ENCODE peak calls at places on chromosomes 11 and 22, in nine cellular contexts. One of them, this sample, is unnamed.

GRCh38 chr22:42969348-42969975 is 45.5 kb downstream of the PACSIN2 start:
- DNase-seq in mammary epithelial cell: peak; percentile 63
- DNase-seq in suprapubic skin: peak; percentile 52
- DNase-seq in upper lobe of right lung: no peak
- DNase-seq in neural crest cell: no peak
- DNase-seq in fibroblast of the aortic adventitia: peak; percentile 95
- DNase-seq in GM12865: no peak
- DNase-seq in WTC11: no peak
- DNase-seq in pancreas: no peak
- DNase-seq in this sample: no peak

GRCh38 chr11:67099841-67100324 is 19.2 kb upstream of the KDM2A start:
- DNase-seq in fibroblast of the aortic adventitia: no peak
- DNase-seq in neural crest cell: no peak
- DNase-seq in GM12865: peak; percentile 84
- DNase-seq in suprapubic skin: no peak
- DNase-seq in WTC11: no peak
- DNase-seq in pancreas: no peak
- DNase-seq in upper lobe of right lung: no peak
- DNase-seq in mammary epithelial cell: no peak
- DNase-seq in this sample: no peak

GRCh38 chr22:44701824-44702478 is at the start of gene PRR5:
- DNase-seq in fibroblast of the aortic adventitia: peak; percentile 84
- DNase-seq in neural crest cell: peak; percentile 61
- DNase-seq in upper lobe of right lung: peak; percentile 90
- DNase-seq in mammary epithelial cell: peak; percentile 40
- DNase-seq in GM12865: peak; percentile 73
- DNase-seq in pancreas: peak; percentile 86
- DNase-seq in suprapubic skin: peak; percentile 88
- DNase-seq in WTC11: peak; percentile 64
- DNase-seq in this sample: peak; percentile 47

GRCh38 chr22:31680764-31681624 is 19.0 kb upstream of the PISD start:
- DNase-seq in upper lobe of right lung: no peak
- DNase-seq in mammary epithelial cell: peak; percentile 60
- DNase-seq in WTC11: no peak
- DNase-seq in fibroblast of the aortic adventitia: peak; percentile 84
- DNase-seq in GM12865: no peak
- DNase-seq in pancreas: no peak
- DNase-seq in neural crest cell: no peak
- DNase-seq in suprapubic skin: no peak
- DNase-seq in this sample: peak; percentile 46

GRCh38 chr11:95086116-95086515 is 3.5 kb upstream of the ENDOD1 start:
- DNase-seq in neural crest cell: no peak
- DNase-seq in mammary epithelial cell: no peak
- DNase-seq in GM12865: no peak
- DNase-seq in fibroblast of the aortic adventitia: no peak
- DNase-seq in upper lobe of right lung: no peak
- DNase-seq in WTC11: no peak
- DNase-seq in pancreas: no peak
- DNase-seq in suprapubic skin: no peak
- DNase-seq in this sample: no peak

GRCh38 chr11:114180301-114181055 is 115.7 kb upstream of the NNMT start:
- DNase-seq in WTC11: peak; percentile 59
- DNase-seq in GM12865: no peak
- DNase-seq in suprapubic skin: peak; percentile 79
- DNase-seq in fibroblast of the aortic adventitia: peak; percentile 20
- DNase-seq in mammary epithelial cell: no peak
- DNase-seq in upper lobe of right lung: peak; percentile 77
- DNase-seq in pancreas: peak; percentile 76
- DNase-seq in neural crest cell: no peak
- DNase-seq in this sample: peak; percentile 61

GRCh38 chr11:117143871-117144476 is at the start of gene PAFAH1B2:
- DNase-seq in neural crest cell: peak; percentile 93
- DNase-seq in mammary epithelial cell: peak; percentile 92
- DNase-seq in suprapubic skin: peak; percentile 96
- DNase-seq in GM12865: peak; percentile 96
- DNase-seq in WTC11: peak; percentile 95
- DNase-seq in fibroblast of the aortic adventitia: peak; percentile 90
- DNase-seq in pancreas: peak; percentile 96
- DNase-seq in upper lobe of right lung: peak; percentile 98
- DNase-seq in this sample: peak; percentile 94

GRCh38 chr11:35969089-35970046 is 25.5 kb downstream of the LDLRAD3 start:
- DNase-seq in mammary epithelial cell: no peak
- DNase-seq in WTC11: no peak
- DNase-seq in GM12865: peak; percentile 19
- DNase-seq in upper lobe of right lung: peak; percentile 63
- DNase-seq in fibroblast of the aortic adventitia: no peak
- DNase-seq in suprapubic skin: no peak
- DNase-seq in neural crest cell: no peak
- DNase-seq in pancreas: peak; percentile 34
- DNase-seq in this sample: no peak

GRCh38 chr11:65559951-65560537 is 1.9 kb upstream of the LTBP3 start:
- DNase-seq in neural crest cell: no peak
- DNase-seq in suprapubic skin: no peak
- DNase-seq in fibroblast of the aortic adventitia: peak; percentile 72
- DNase-seq in pancreas: no peak
- DNase-seq in mammary epithelial cell: peak; percentile 92
- DNase-seq in WTC11: no peak
- DNase-seq in GM12865: no peak
- DNase-seq in upper lobe of right lung: no peak
- DNase-seq in this sample: peak; percentile 85

GRCh38 chr22:22316589-22316988 is 72.0 kb downstream of the VPREB1 start:
- DNase-seq in upper lobe of right lung: no peak
- DNase-seq in suprapubic skin: no peak
- DNase-seq in WTC11: peak; percentile 18
- DNase-seq in neural crest cell: no peak
- DNase-seq in fibroblast of the aortic adventitia: no peak
- DNase-seq in mammary epithelial cell: no peak
- DNase-seq in GM12865: no peak
- DNase-seq in pancreas: no peak
- DNase-seq in this sample: no peak

GRCh38 chr11:280762-281485 is 2.7 kb downstream of the NLRP6 start:
- DNase-seq in mammary epithelial cell: peak; percentile 16
- DNase-seq in GM12865: no peak
- DNase-seq in suprapubic skin: peak; percentile 62
- DNase-seq in WTC11: no peak
- DNase-seq in upper lobe of right lung: peak; percentile 67
- DNase-seq in pancreas: peak; percentile 9
- DNase-seq in fibroblast of the aortic adventitia: no peak
- DNase-seq in neural crest cell: no peak
- DNase-seq in this sample: no peak

GRCh38 chr11:40732107-40732506 is 727.3 kb downstream of the LRRC4C start:
- DNase-seq in mammary epithelial cell: no peak
- DNase-seq in upper lobe of right lung: no peak
- DNase-seq in suprapubic skin: no peak
- DNase-seq in GM12865: no peak
- DNase-seq in fibroblast of the aortic adventitia: no peak
- DNase-seq in neural crest cell: no peak
- DNase-seq in pancreas: no peak
- DNase-seq in WTC11: no peak
- DNase-seq in this sample: no peak

GRCh38 chr11:75453916-75454655 is 21.1 kb upstream of the KLHL35 start:
- DNase-seq in pancreas: no peak
- DNase-seq in suprapubic skin: no peak
- DNase-seq in WTC11: no peak
- DNase-seq in GM12865: no peak
- DNase-seq in upper lobe of right lung: no peak
- DNase-seq in neural crest cell: no peak
- DNase-seq in fibroblast of the aortic adventitia: peak; percentile 93
- DNase-seq in mammary epithelial cell: no peak
- DNase-seq in this sample: no peak

GRCh38 chr11:2990617-2991476 is 1.3 kb downstream of the NAP1L4 start:
- DNase-seq in mammary epithelial cell: peak; percentile 59
- DNase-seq in GM12865: peak; percentile 50
- DNase-seq in upper lobe of right lung: no peak
- DNase-seq in pancreas: no peak
- DNase-seq in WTC11: no peak
- DNase-seq in suprapubic skin: peak; percentile 56
- DNase-seq in neural crest cell: no peak
- DNase-seq in fibroblast of the aortic adventitia: no peak
- DNase-seq in this sample: peak; percentile 51

GRCh38 chr11:95147364-95147905 is 57.8 kb downstream of the ENDOD1 start:
- DNase-seq in mammary epithelial cell: peak; percentile 88
- DNase-seq in pancreas: no peak
- DNase-seq in fibroblast of the aortic adventitia: peak; percentile 95
- DNase-seq in upper lobe of right lung: no peak
- DNase-seq in neural crest cell: no peak
- DNase-seq in WTC11: no peak
- DNase-seq in GM12865: no peak
- DNase-seq in suprapubic skin: no peak
- DNase-seq in this sample: peak; percentile 87

GRCh38 chr11:101397941-101398340 is 185.9 kb downstream of the TRPC6 start:
- DNase-seq in suprapubic skin: no peak
- DNase-seq in pancreas: no peak
- DNase-seq in WTC11: no peak
- DNase-seq in GM12865: no peak
- DNase-seq in mammary epithelial cell: no peak
- DNase-seq in upper lobe of right lung: no peak
- DNase-seq in neural crest cell: no peak
- DNase-seq in fibroblast of the aortic adventitia: no peak
- DNase-seq in this sample: no peak

GRCh38 chr11:72418834-72419560 is 15.3 kb downstream of the CLPB start:
- DNase-seq in WTC11: no peak
- DNase-seq in upper lobe of right lung: no peak
- DNase-seq in fibroblast of the aortic adventitia: no peak
- DNase-seq in suprapubic skin: no peak
- DNase-seq in pancreas: no peak
- DNase-seq in mammary epithelial cell: no peak
- DNase-seq in neural crest cell: no peak
- DNase-seq in GM12865: peak; percentile 70
- DNase-seq in this sample: no peak

GRCh38 chr11:20154381-20154780 is 5.9 kb downstream of the DBX1 start:
- DNase-seq in neural crest cell: no peak
- DNase-seq in fibroblast of the aortic adventitia: peak; percentile 63
- DNase-seq in mammary epithelial cell: no peak
- DNase-seq in WTC11: no peak
- DNase-seq in pancreas: no peak
- DNase-seq in suprapubic skin: no peak
- DNase-seq in GM12865: no peak
- DNase-seq in upper lobe of right lung: no peak
- DNase-seq in this sample: peak; percentile 8

GRCh38 chr22:39290724-39291161 is 28.7 kb downstream of the RPL3 start:
- DNase-seq in GM12865: peak; percentile 30
- DNase-seq in fibroblast of the aortic adventitia: peak; percentile 61
- DNase-seq in mammary epithelial cell: peak; percentile 94
- DNase-seq in suprapubic skin: no peak
- DNase-seq in neural crest cell: no peak
- DNase-seq in WTC11: no peak
- DNase-seq in pancreas: peak; percentile 91
- DNase-seq in upper lobe of right lung: no peak
- DNase-seq in this sample: peak; percentile 80

GRCh38 chr22:25774575-25775026 is 32.6 kb downstream of the MYO18B start:
- DNase-seq in suprapubic skin: no peak
- DNase-seq in upper lobe of right lung: no peak
- DNase-seq in fibroblast of the aortic adventitia: no peak
- DNase-seq in WTC11: peak; percentile 80
- DNase-seq in GM12865: peak; percentile 28
- DNase-seq in neural crest cell: peak; percentile 61
- DNase-seq in pancreas: no peak
- DNase-seq in mammary epithelial cell: no peak
- DNase-seq in this sample: no peak
- TF ChIP-seq CTCF in suprapubic skin: no peak
- TF ChIP-seq CTCF in upper lobe of right lung: no peak
- TF ChIP-seq CTCF in fibroblast of the aortic adventitia: peak; percentile 53
- TF ChIP-seq CTCF in WTC11: peak; percentile 83
- TF ChIP-seq CTCF in GM12865: peak; percentile 63
- TF ChIP-seq CTCF in neural crest cell: peak; percentile 69
- TF ChIP-seq CTCF in pancreas: peak; percentile 13
- TF ChIP-seq CTCF in mammary epithelial cell: peak; percentile 41
- TF ChIP-seq CTCF in this sample: peak; percentile 26

GRCh38 chr11:60767388-60767811 is 10.7 kb downstream of the MS4A15 start:
- DNase-seq in neural crest cell: peak; percentile 17
- DNase-seq in fibroblast of the aortic adventitia: no peak
- DNase-seq in upper lobe of right lung: peak; percentile 57
- DNase-seq in suprapubic skin: no peak
- DNase-seq in pancreas: no peak
- DNase-seq in GM12865: no peak
- DNase-seq in WTC11: peak; percentile 79
- DNase-seq in mammary epithelial cell: no peak
- DNase-seq in this sample: no peak
- TF ChIP-seq CTCF in neural crest cell: peak; percentile 55
- TF ChIP-seq CTCF in fibroblast of the aortic adventitia: peak; percentile 23
- TF ChIP-seq CTCF in upper lobe of right lung: peak; percentile 38
- TF ChIP-seq CTCF in suprapubic skin: peak; percentile 21
- TF ChIP-seq CTCF in pancreas: no peak
- TF ChIP-seq CTCF in GM12865: peak; percentile 36
- TF ChIP-seq CTCF in WTC11: peak; percentile 86
- TF ChIP-seq CTCF in mammary epithelial cell: no peak
- TF ChIP-seq CTCF in this sample: no peak

GRCh38 chr22:17419348-17419747 is 50.1 kb downstream of the CECR2 start:
- DNase-seq in GM12865: no peak
- DNase-seq in suprapubic skin: no peak
- DNase-seq in neural crest cell: no peak
- DNase-seq in fibroblast of the aortic adventitia: no peak
- DNase-seq in pancreas: no peak
- DNase-seq in WTC11: no peak
- DNase-seq in mammary epithelial cell: no peak
- DNase-seq in upper lobe of right lung: no peak
- DNase-seq in this sample: no peak

GRCh38 chr22:17423616-17424015 is 54.4 kb downstream of the CECR2 start:
- DNase-seq in suprapubic skin: no peak
- DNase-seq in pancreas: no peak
- DNase-seq in neural crest cell: no peak
- DNase-seq in GM12865: no peak
- DNase-seq in mammary epithelial cell: no peak
- DNase-seq in upper lobe of right lung: no peak
- DNase-seq in WTC11: no peak
- DNase-seq in fibroblast of the aortic adventitia: no peak
- DNase-seq in this sample: no peak

GRCh38 chr22:17422736-17423343 is 53.6 kb downstream of the CECR2 start:
- DNase-seq in pancreas: no peak
- DNase-seq in WTC11: no peak
- DNase-seq in mammary epithelial cell: no peak
- DNase-seq in GM12865: no peak
- DNase-seq in neural crest cell: no peak
- DNase-seq in suprapubic skin: no peak
- DNase-seq in upper lobe of right lung: no peak
- DNase-seq in fibroblast of the aortic adventitia: no peak
- DNase-seq in this sample: no peak

GRCh38 chr22:17418890-17419324 is 49.6 kb downstream of the CECR2 start:
- DNase-seq in pancreas: no peak
- DNase-seq in GM12865: no peak
- DNase-seq in suprapubic skin: no peak
- DNase-seq in neural crest cell: no peak
- DNase-seq in upper lobe of right lung: no peak
- DNase-seq in mammary epithelial cell: no peak
- DNase-seq in fibroblast of the aortic adventitia: no peak
- DNase-seq in WTC11: peak; percentile 50
- DNase-seq in this sample: no peak
- TF ChIP-seq CTCF in pancreas: no peak
- TF ChIP-seq CTCF in GM12865: no peak
- TF ChIP-seq CTCF in suprapubic skin: no peak
- TF ChIP-seq CTCF in neural crest cell: no peak
- TF ChIP-seq CTCF in upper lobe of right lung: no peak
- TF ChIP-seq CTCF in mammary epithelial cell: no peak
- TF ChIP-seq CTCF in fibroblast of the aortic adventitia: no peak
- TF ChIP-seq CTCF in WTC11: no peak
- TF ChIP-seq CTCF in this sample: no peak

DNA sequence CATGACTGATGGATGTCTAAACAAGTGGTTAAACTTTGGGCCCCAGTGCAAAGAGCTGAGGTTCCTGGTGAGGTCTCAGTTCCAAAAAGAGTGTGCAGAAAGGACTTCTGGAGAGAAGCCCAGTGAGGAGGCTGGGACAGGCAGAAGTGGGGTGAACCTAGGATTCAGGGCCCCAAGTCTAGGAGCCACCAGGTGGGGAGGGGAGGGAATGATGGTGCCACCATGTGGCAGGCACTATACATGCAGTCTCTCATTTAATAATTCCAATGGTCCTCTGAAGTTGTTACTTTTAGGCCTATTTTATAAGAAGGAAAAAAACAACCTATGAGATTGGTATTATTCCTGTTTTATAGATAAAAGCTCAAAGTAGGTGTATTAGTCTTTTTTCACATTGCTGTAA is 102.0 kb downstream of the INSC start:
- DNase-seq in suprapubic skin: no peak
- DNase-seq in GM12865: peak; percentile 13
- DNase-seq in WTC11: peak; percentile 36
- DNase-seq in fibroblast of the aortic adventitia: no peak
- DNase-seq in pancreas: no peak
- DNase-seq in mammary epithelial cell: no peak
- DNase-seq in upper lobe of right lung: no peak
- DNase-seq in neural crest cell: no peak
- DNase-seq in this sample: peak; percentile 25
- TF ChIP-seq CTCF in suprapubic skin: no peak
- TF ChIP-seq CTCF in GM12865: peak; percentile 49
- TF ChIP-seq CTCF in WTC11: peak; percentile 56
- TF ChIP-seq CTCF in fibroblast of the aortic adventitia: peak; percentile 40
- TF ChIP-seq CTCF in pancreas: no peak
- TF ChIP-seq CTCF in mammary epithelial cell: peak; percentile 41
- TF ChIP-seq CTCF in upper lobe of right lung: no peak
- TF ChIP-seq CTCF in neural crest cell: peak; percentile 53
- TF ChIP-seq CTCF in this sample: peak; percentile 23